ENCODE peak calls at places on chromosomes 2 and 18, in four cellular contexts. D is foreskin fibroblast, N is lower lobe of right lung, Z is brain microvascular endothelial cell. F is an unnamed sample.

GRCh38 chr18:69400253-69400975 is at the start of gene DOK6:
- DNase-seq in Z (peak; percentile 82), N (peak; percentile 50), D (peak; percentile 81), F (peak; percentile 42)

GRCh38 chr2:207515671-207516070 is 14.1 kb upstream of the CREB1 start:
- DNase-seq in Z (no peak), N (no peak), D (no peak), F (no peak)

GRCh38 chr2:222864296-222864695 is 3.5 kb downstream of the ACSL3 start:
- DNase-seq in D (peak; percentile 93), N (no peak), Z (peak; percentile 69), F (peak; percentile 53)

GRCh38 chr2:54594048-54594447 is 129.4 kb upstream of the EML6 start:
- DNase-seq in Z (no peak), D (no peak), N (no peak), F (no peak)

GRCh38 chr2:46988733-46989481 is 73.3 kb upstream of the MCFD2 start:
- DNase-seq in N (no peak), Z (no peak), D (peak; percentile 31), F (no peak)

GRCh38 chr2:124911560-124911959 is 886.5 kb downstream of the CNTNAP5 start:
- DNase-seq in D (no peak), Z (no peak), N (no peak), F (no peak)

GRCh38 chr2:173963323-173963816 is 1.8 kb downstream of the SP3 start:
- DNase-seq in N (no peak), D (peak; percentile 72), Z (peak; percentile 71), F (peak; percentile 69)

GRCh38 chr18:74654637-74655036 is 57.0 kb downstream of the ZNF407 start:
- DNase-seq in D (peak; percentile 41), Z (no peak), N (no peak), F (no peak)

GRCh38 chr2:105294844-105295481 is 34.6 kb downstream of the TGFBRAP1 start:
- DNase-seq in N (no peak), Z (peak; percentile 77), D (peak; percentile 79), F (peak; percentile 86)

GRCh38 chr18:72652990-72653593 is 109.0 kb upstream of the CBLN2 start:
- DNase-seq in Z (peak; percentile 12), N (no peak), D (no peak), F (no peak)

GRCh38 chr18:7417742-7418141 is 149.4 kb upstream of the PTPRM start:
- DNase-seq in Z (peak; percentile 86), N (no peak), D (no peak), F (no peak)

GRCh38 chr2:24520175-24520574 is 29.1 kb downstream of the NCOA1 start:
- DNase-seq in N (no peak), Z (no peak), D (no peak), F (no peak)

GRCh38 chr18:23992119-23992940 is 22.2 kb upstream of the TTC39C start:
- DNase-seq in Z (no peak), N (peak; percentile 60), D (no peak), F (peak; percentile 61)

GRCh38 chr18:6752200-6752873 is 22.8 kb downstream of the ARHGAP28 start:
- DNase-seq in Z (peak; percentile 92), D (peak; percentile 67), N (no peak), F (peak; percentile 46)

GRCh38 chr18:61991201-61991600 is 98.4 kb upstream of the RNF152 start:
- DNase-seq in D (peak; percentile 70), Z (peak; percentile 46), N (no peak), F (peak; percentile 88)

GRCh38 chr18:58416704-58417683 is 211.9 kb downstream of the ALPK2 start:
- DNase-seq in Z (peak; percentile 37), N (no peak), D (peak; percentile 54), F (no peak)

GRCh38 chr2:170873035-170873692 is 55.9 kb upstream of the GORASP2 start:
- DNase-seq in Z (peak; percentile 50), N (peak; percentile 73), D (peak; percentile 86), F (peak; percentile 74)

GRCh38 chr2:219662566-219662965 is 35.1 kb downstream of the SLC4A3 start:
- DNase-seq in Z (no peak), D (no peak), N (no peak), F (no peak)

GRCh38 chr2:220463876-220464275 is 836.4 kb downstream of the SLC4A3 start:
- DNase-seq in N (no peak), D (no peak), Z (no peak), F (no peak)

GRCh38 chr2:157443795-157444642 is at the start of gene CYTIP:
- DNase-seq in Z (no peak), D (no peak), N (peak; percentile 49), F (no peak)

GRCh38 chr2:170502400-170503135 is 212.6 kb upstream of the SP5 start:
- DNase-seq in Z (no peak), N (no peak), D (peak; percentile 19), F (no peak)

GRCh38 chr2:219684721-219685689 is 57.6 kb downstream of the SLC4A3 start:
- DNase-seq in Z (peak; percentile 79), N (peak; percentile 78), D (peak; percentile 70), F (no peak)

GRCh38 chr2:180979935-180980184 is 545 bp upstream of the UBE2E3 start:
- DNase-seq in Z (peak; percentile 3), N (no peak), D (no peak), F (no peak)

GRCh38 chr18:23136326-23137092 is 1.2 kb downstream of the CABLES1 start:
- DNase-seq in N (peak; percentile 71), Z (no peak), D (peak; percentile 49), F (peak; percentile 50)

GRCh38 chr2:180571559-180571958 is 408.8 kb upstream of the UBE2E3 start:
- DNase-seq in N (no peak), Z (peak; percentile 34), D (peak; percentile 78), F (peak; percentile 7)

GRCh38 chr2:67842375-67842959 is 220.3 kb downstream of the C1D start:
- DNase-seq in D (no peak), N (no peak), Z (no peak), F (no peak)

GRCh38 chr2:185990861-185991525 is 252.4 kb downstream of the FSIP2 start:
- DNase-seq in D (peak; percentile 20), Z (peak; percentile 26), N (no peak), F (no peak)

GRCh38 chr2:88753833-88754584 is 62.5 kb downstream of the RPIA start:
- DNase-seq in N (no peak), D (no peak), Z (no peak), F (no peak)
- H3K4me3 ChIP-seq in N (no peak overlapping the region), D (no peak overlapping the region), Z (no peak overlapping the region), F (no peak overlapping the region)

GRCh38 chr2:177117755-177118154 is 94.8 kb upstream of the HNRNPA3 start:
- DNase-seq in N (no peak), Z (no peak), D (no peak), F (no peak)
- H3K4me3 ChIP-seq in N (no peak overlapping the region), Z (no peak overlapping the region), D (no peak overlapping the region), F (no peak overlapping the region)

DNA sequence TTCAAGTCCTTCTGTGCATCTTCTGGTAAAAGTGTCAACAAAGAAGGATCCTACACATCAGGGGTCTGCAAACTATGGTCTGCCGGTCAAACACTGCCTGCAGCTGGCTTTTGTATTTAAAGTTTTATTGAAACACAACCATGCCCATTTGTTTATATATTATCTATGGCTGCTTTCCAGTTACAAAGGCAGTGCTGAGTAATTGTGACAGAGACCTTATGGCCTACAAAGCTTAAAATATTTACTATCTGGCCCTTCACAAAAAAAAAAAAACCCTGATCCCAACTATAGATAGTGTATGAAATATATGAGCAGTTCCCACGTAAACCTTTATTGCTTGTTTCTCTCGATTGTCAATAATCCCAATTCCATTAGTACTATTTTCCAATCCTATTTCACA is 101.4 kb downstream of the RBMS1 start:
- DNase-seq in N (no peak), Z (no peak), D (peak; percentile 64), F (no peak)
- H3K4me3 ChIP-seq in N (no peak overlapping the region), Z (no peak overlapping the region), D (no peak overlapping the region), F (no peak overlapping the region)

GRCh38 chr2:152467677-152468406 is 132.9 kb downstream of the FMNL2 start:
- DNase-seq in Z (no peak), D (no peak), N (no peak), F (no peak)

GRCh38 chr2:152466925-152467676 is 132.1 kb downstream of the FMNL2 start:
- DNase-seq in N (no peak), D (peak; percentile 71), Z (no peak), F (no peak)

GRCh38 chr2:152471013-152471412 is 136.0 kb downstream of the FMNL2 start:
- DNase-seq in N (no peak), Z (no peak), D (no peak), F (no peak)

GRCh38 chr2:152471499-152471898 is 136.5 kb downstream of the FMNL2 start:
- DNase-seq in N (no peak), Z (no peak), D (no peak), F (no peak)

DNA sequence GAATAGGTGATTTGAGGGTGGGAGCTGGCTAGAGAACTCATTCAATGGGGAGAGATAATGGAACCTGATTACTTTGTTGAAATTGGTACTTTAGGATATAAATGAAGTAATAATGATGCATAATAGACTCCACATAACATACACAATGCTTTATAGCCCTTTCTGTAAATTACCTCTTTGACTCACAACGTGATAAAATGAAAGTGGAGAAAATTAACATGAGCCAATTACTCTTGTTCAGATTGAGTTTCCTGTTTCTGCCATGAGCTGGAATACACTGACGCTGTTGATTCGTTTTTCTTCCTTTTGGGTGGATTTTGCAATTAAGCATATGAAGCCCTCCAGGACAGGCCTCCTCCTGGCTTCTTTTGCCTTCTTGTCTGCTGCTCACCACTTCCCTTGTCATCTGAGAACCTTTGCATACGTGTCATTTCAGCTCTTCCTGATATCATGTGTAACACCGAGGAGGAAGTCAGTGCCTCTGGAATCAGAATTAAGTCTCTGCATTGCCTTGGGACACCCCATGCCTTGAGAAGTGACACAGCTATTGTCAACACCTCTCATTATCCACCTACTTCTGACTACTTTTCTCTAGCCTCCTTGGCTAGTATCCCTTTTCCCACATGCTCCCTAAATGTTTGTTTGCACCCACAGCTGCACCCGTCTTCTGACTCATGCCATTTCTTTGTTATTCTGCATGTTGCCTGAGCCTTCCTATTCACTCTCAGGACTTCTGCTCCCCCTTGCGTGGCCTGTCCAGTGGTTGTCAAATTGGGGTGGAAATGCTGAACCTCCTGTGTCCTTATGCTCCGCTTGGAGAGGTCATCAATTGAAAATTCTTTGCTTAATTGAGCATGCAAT is 134.1 kb downstream of the FMNL2 start:
- DNase-seq in N (no peak), D (no peak), Z (peak; percentile 49), F (no peak)
- H3K4me3 ChIP-seq in N (peak overlapping the region; percentile 9), D (no peak overlapping the region), Z (no peak overlapping the region), F (no peak overlapping the region)

F was measured in SJSA1.